ENCODE peak calls at places on chromosomes 7 and 10, in six cellular contexts. T is A549; F is WTC11; R is GM20000; A is neural crest cell; E is CD8-positive, alpha-beta T cell. L is an unnamed sample.

GRCh38 chr7:129773871-129774270 is 162.4 kb downstream of the NRF1 start:
- DNase-seq in E (no peak), R (no peak), F (no peak), T (no peak), A (no peak), L (no peak)

GRCh38 chr7:460374-461117 is 59.1 kb downstream of the PDGFA start:
- DNase-seq in F (no peak), E (no peak), T (no peak), R (no peak), A (no peak), L (peak)

GRCh38 chr10:68586622-68587325 is 26.6 kb downstream of the TET1 start:
- DNase-seq in T (no peak), R (no peak), A (no peak), F (no peak), E (no peak), L (no peak)

GRCh38 chr10:68167271-68167670 is 58.0 kb downstream of the MYPN start:
- DNase-seq in E (no peak), T (no peak), R (no peak), A (no peak), F (no peak), L (no peak)

GRCh38 chr7:5997210-5997808 is 11.5 kb downstream of the PMS2 start:
- DNase-seq in T (peak), A (no peak), R (peak), E (peak), F (peak), L (peak)

GRCh38 chr7:117889611-117890010 is 16.4 kb upstream of the CTTNBP2 start:
- DNase-seq in F (no peak), A (no peak), R (no peak), T (no peak), E (no peak), L (no peak)

GRCh38 chr10:16408379-16408778 is 28.4 kb upstream of the PTER start:
- DNase-seq in E (no peak), T (no peak), F (no peak), A (no peak), R (no peak), L (no peak)

GRCh38 chr10:129525408-129525807 is 58.4 kb downstream of the MGMT start:
- DNase-seq in F (no peak), A (no peak), E (no peak), T (no peak), R (no peak), L (no peak)

GRCh38 chr7:107931740-107932515 is 40.9 kb downstream of the DLD start:
- DNase-seq in A (no peak), R (no peak), F (no peak), T (no peak), E (no peak), L (no peak)

GRCh38 chr7:7953761-7954160 is 14.8 kb upstream of the GLCCI1 start:
- DNase-seq in A (no peak), T (no peak), R (no peak), E (no peak), F (no peak), L (no peak)

GRCh38 chr7:119890631-119891030 is 382.3 kb upstream of the KCND2 start:
- DNase-seq in F (no peak), R (no peak), E (no peak), T (no peak), A (no peak), L (no peak)

GRCh38 chr10:48535416-48536225 is 69.3 kb downstream of the ARHGAP22 start:
- DNase-seq in E (peak), R (no peak), F (peak), T (no peak), A (no peak), L (no peak)

GRCh38 chr7:134174797-134175261 is 47.7 kb downstream of the LRGUK start:
- DNase-seq in T (peak), E (no peak), A (no peak), F (no peak), R (peak), L (no peak)

DNA sequence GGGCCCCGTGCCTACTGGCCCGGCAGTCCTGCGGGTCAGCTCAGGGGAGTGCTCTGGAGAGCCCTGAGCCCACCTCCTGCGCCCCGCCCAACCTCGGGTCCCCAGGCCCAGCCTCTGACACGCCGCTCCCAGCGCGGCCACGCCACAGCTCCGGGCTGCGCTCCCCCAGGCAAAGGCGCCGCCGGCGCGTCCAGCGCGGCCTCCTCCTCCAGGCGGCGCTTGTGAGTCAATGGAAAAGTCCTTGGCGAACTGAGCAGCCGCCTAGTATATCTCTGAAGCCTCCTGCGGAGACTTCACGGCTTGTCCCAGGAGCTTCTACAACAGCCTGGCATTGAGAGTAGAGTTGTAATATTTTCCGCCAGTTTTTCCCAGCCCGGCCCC is 29.5 kb upstream of the BMS1 start:
- DNase-seq in F (peak), E (peak), R (peak), T (peak), A (peak), L (peak)
- TF ChIP-seq CTCF in F (peak), E (peak), R (peak), T (peak), A (peak), L (peak)

GRCh38 chr7:156759579-156760202 is 119.1 kb downstream of the RNF32 start:
- DNase-seq in E (no peak), R (no peak), T (no peak), A (no peak), F (no peak), L (no peak)

GRCh38 chr7:156765901-156766656 is 125.5 kb downstream of the RNF32 start:
- DNase-seq in T (no peak), A (no peak), F (no peak), R (no peak), E (no peak), L (no peak)

GRCh38 chr7:156766666-156767065 is 126.1 kb downstream of the RNF32 start:
- DNase-seq in E (no peak), R (no peak), F (no peak), T (no peak), A (no peak), L (no peak)

GRCh38 chr7:156764766-156765165 is 124.2 kb downstream of the RNF32 start:
- DNase-seq in A (no peak), E (no peak), F (no peak), R (no peak), T (no peak), L (no peak)

DNA sequence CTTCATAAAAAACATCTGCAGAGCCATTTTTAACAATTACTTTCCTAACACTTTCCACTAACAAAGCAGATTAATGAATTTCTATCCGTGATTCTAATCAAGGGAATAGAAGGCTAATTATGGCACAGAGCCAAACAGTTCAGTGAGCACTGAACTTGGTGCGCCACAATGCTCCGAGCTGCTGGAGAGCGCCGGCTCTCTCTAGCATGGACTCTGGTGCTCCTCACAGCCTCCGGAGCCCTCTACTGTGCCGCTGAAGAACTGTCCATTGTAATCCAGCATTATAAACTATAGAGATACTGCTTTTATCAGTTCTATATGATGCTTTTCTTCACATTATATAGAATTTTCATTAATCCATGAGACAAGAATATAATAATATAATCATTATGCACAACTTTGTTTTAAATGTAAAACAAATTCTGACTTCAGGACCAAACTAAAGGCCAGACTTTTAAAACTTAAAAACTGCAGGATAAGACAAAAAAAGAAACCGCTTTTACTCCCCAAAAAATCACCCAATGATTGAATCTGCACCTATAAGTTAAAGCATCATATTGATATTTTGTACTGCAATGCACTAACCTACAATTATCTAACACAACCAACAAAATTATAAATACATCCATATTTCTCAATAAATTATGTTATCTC is 123.6 kb downstream of the RNF32 start:
- DNase-seq in E (no peak), T (peak), R (no peak), F (peak), A (peak), L (peak)
- TF ChIP-seq CTCF in E (no peak), T (peak), R (no peak), F (no peak), A (peak), L (peak)

DNA sequence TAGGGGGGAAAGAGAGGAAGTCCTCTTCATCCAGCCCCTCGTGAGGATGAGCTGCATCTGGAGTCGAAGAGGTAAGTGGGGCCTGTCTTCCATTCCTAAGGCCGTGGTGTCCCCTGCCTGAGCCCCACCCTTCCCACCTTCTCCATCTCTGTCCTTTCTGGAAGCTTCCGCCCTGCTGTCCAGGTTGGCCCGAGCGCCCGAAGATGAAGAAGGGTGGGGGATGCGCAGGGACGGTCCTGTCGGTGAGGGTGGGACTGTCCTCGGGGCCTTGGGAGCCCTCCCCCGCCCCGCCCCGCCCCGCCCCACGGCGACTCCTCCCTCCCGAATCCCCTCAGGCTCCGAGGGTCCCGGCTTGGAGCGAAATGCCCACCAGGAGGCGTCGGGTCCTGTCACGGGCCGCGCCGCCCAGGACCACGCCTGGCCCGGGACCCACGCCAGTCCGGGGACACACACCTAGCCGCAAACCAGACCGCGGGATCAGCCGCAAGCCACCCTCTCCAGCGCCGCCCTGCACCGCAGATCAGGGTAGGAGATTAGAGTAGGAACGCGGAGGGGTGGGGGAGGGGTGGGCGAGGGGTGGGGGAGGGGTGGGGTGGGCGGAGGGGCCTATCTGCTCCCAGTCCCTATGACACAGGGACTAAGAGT is 15.3 kb downstream of the GPRIN2 start:
- DNase-seq in E (no peak), T (peak), R (no peak), F (peak), A (peak), L (peak)
- TF ChIP-seq CTCF in E (no peak), T (peak), R (no peak), F (peak), A (peak), L (peak)

GRCh38 chr10:93142534-93142933 is 68.8 kb downstream of the CYP26A1 start:
- DNase-seq in R (no peak), T (no peak), F (no peak), E (no peak), A (no peak), L (no peak)
- TF ChIP-seq CTCF in R (peak), T (no peak), F (no peak), E (no peak), A (no peak), L (no peak)

L was measured in glutamatergic neuron.